ENCODE peak calls at places on chromosomes 5 and 9, in ten cellular contexts. U is immature natural killer cell; M is amygdala; V is SK-N-SH; P is adipocyte; N is GM23338; I is stimulated activated CD8-positive, alpha-beta memory T cell treated with anti-CD3 and anti-CD28 coated beads, Interleukin-15, amount 100 ng/mL, for 4 hours; X is activated CD4-positive, CD25-positive, alpha-beta regulatory T cell; D is nephron progenitor cell; A is stimulated activated CD4-positive, alpha-beta T cell treated with anti-CD3 and anti-CD28 coated beads, Interleukin-2, amount 100 ng/mL, for 48 hours. W is an unnamed sample.

GRCh38 chr5:81855576-81855975 is 104.7 kb upstream of the SSBP2 start:
- DNase-seq in U (no peak), M (no peak), V (no peak), P (no peak), N (no peak), I (no peak), X (no peak), D (no peak), A (no peak), W (no peak)

GRCh38 chr5:34717426-34718327 is 61.5 kb downstream of the RAI14 start:
- DNase-seq in U (no peak), M (no peak), V (no peak), P (peak), N (peak), I (no peak), X (no peak), D (peak), A (no peak), W (peak)

GRCh38 chr5:169343761-169344160 is 42.8 kb upstream of the SLIT3 start:
- DNase-seq in U (no peak), M (no peak), V (no peak), P (no peak), N (no peak), I (no peak), X (no peak), D (no peak), A (no peak), W (no peak)

GRCh38 chr9:16627967-16628366 is 242.5 kb downstream of the BNC2 start:
- DNase-seq in U (no peak), M (no peak), V (peak), P (peak), N (no peak), I (no peak), X (no peak), D (no peak), A (no peak), W (peak)

GRCh38 chr5:32443541-32444190 is 874 bp downstream of the ZFR start:
- DNase-seq in U (peak), M (no peak), V (peak), P (peak), N (peak), I (peak), X (peak), D (peak), A (peak), W (peak)

GRCh38 chr9:120856700-120857099 is 14.0 kb upstream of the PSMD5 start:
- DNase-seq in U (no peak), M (no peak), V (no peak), P (no peak), N (no peak), I (no peak), X (no peak), D (no peak), A (no peak), W (no peak)

GRCh38 chr5:17411436-17411835 is 86.6 kb upstream of the TAF11L2 start:
- DNase-seq in U (no peak), M (no peak), V (no peak), P (peak), N (no peak), I (no peak), X (no peak), D (no peak), A (no peak), W (no peak)

GRCh38 chr9:107827304-107827703 is 337.7 kb upstream of the KLF4 start:
- DNase-seq in U (no peak), M (no peak), V (no peak), P (no peak), N (no peak), I (no peak), X (no peak), D (no peak), A (no peak), W (no peak)

GRCh38 chr9:98099898-98100297 is 19.1 kb downstream of the TRIM14 start:
- DNase-seq in U (no peak), M (no peak), V (no peak), P (no peak), N (no peak), I (no peak), X (no peak), D (no peak), A (no peak), W (no peak)

GRCh38 chr5:4370218-4370617 is 769.9 kb upstream of the ADAMTS16 start:
- DNase-seq in U (no peak), M (no peak), V (no peak), P (no peak), N (no peak), I (no peak), X (no peak), D (no peak), A (no peak), W (no peak)

GRCh38 chr5:149265559-149265958 is 6.1 kb upstream of the AFAP1L1 start:
- DNase-seq in U (no peak), M (no peak), V (peak), P (peak), N (peak), I (no peak), X (no peak), D (no peak), A (no peak), W (peak)

GRCh38 chr9:106333487-106333886 is 529.5 kb upstream of the ZNF462 start:
- DNase-seq in U (no peak), M (no peak), V (no peak), P (no peak), N (no peak), I (no peak), X (no peak), D (no peak), A (no peak), W (no peak)

GRCh38 chr5:120808135-120808534 is 344.0 kb downstream of the PRR16 start:
- DNase-seq in U (no peak), M (no peak), V (no peak), P (peak), N (peak), I (no peak), X (no peak), D (no peak), A (no peak), W (no peak)

GRCh38 chr9:136687721-136688223 is 515 bp upstream of the AGPAT2 start:
- DNase-seq in U (no peak), M (no peak), V (no peak), P (no peak), N (no peak), I (no peak), X (no peak), D (no peak), A (no peak), W (no peak)

GRCh38 chr9:129889461-129889935 is 54.2 kb downstream of the USP20 start:
- DNase-seq in U (no peak), M (no peak), V (no peak), P (no peak), N (peak), I (no peak), X (no peak), D (no peak), A (no peak), W (no peak)

GRCh38 chr5:136446565-136446964 is 81.2 kb upstream of the TRPC7 start:
- DNase-seq in U (no peak), M (no peak), V (no peak), P (no peak), N (peak), I (no peak), X (no peak), D (no peak), A (no peak), W (no peak)

GRCh38 chr9:89822996-89823395 is 218.2 kb downstream of the GADD45G start:
- DNase-seq in U (no peak), M (no peak), V (no peak), P (no peak), N (no peak), I (no peak), X (no peak), D (no peak), A (no peak), W (no peak)

GRCh38 chr5:51625224-51625968 is 242.1 kb downstream of the ISL1 start:
- DNase-seq in U (no peak), M (no peak), V (no peak), P (no peak), N (no peak), I (no peak), X (no peak), D (no peak), A (no peak), W (no peak)

GRCh38 chr5:14665110-14665822 is 748 bp downstream of the OTULIN start:
- DNase-seq in U (no peak), M (no peak), V (peak), P (peak), N (peak), I (no peak), X (no peak), D (peak), A (no peak), W (peak)

GRCh38 chr5:149886060-149886459 is 58.5 kb downstream of the PDE6A start:
- DNase-seq in U (no peak), M (no peak), V (no peak), P (no peak), N (no peak), I (no peak), X (no peak), D (no peak), A (no peak), W (no peak)

GRCh38 chr9:122246666-122247065 is 17.9 kb upstream of the LHX6 start:
- DNase-seq in U (no peak), M (no peak), V (no peak), P (no peak), N (no peak), I (no peak), X (no peak), D (no peak), A (no peak), W (no peak)

W was measured in dermis blood vessel endothelial cell.